ENCODE peak calls at places on chromosomes 12 and 14, in ten cellular contexts. One of them, this sample, is unnamed.
A peak's percentile ranks its signal among the peaks of the same experiment; 100 is the strongest.

GRCh38 chr12:121579190-121579791 is 1.5 kb downstream of the KDM2B start:
- DNase-seq in ecto neural progenitor cell: peak; percentile 70
- DNase-seq in smooth muscle cell of the brain vasculature: no peak
- DNase-seq in EH: peak; percentile 35
- DNase-seq in breast epithelium: no peak
- DNase-seq in BE2C: no peak
- DNase-seq in activated CD8-positive, alpha-beta memory T cell treated with anti-CD3 and anti-CD28 coated beads for 1 hour: no peak
- DNase-seq in fibroblast of the conjunctiva: no peak
- DNase-seq in stimulated activated CD8-positive, alpha-beta memory T cell treated with anti-CD3 and anti-CD28 coated beads, Interleukin-7, amount 100 ng/mL, for 24 hours: no peak
- DNase-seq in T-helper 17 cell: peak; percentile 20
- DNase-seq in this sample: no peak

GRCh38 chr12:70719672-70720420 is 82.6 kb upstream of the PTPRB start:
- DNase-seq in stimulated activated CD8-positive, alpha-beta memory T cell treated with anti-CD3 and anti-CD28 coated beads, Interleukin-7, amount 100 ng/mL, for 24 hours: no peak
- DNase-seq in T-helper 17 cell: no peak
- DNase-seq in ecto neural progenitor cell: peak; percentile 78
- DNase-seq in smooth muscle cell of the brain vasculature: peak; percentile 50
- DNase-seq in BE2C: peak; percentile 67
- DNase-seq in breast epithelium: no peak
- DNase-seq in activated CD8-positive, alpha-beta memory T cell treated with anti-CD3 and anti-CD28 coated beads for 1 hour: peak; percentile 11
- DNase-seq in EH: peak; percentile 60
- DNase-seq in fibroblast of the conjunctiva: peak; percentile 13
- DNase-seq in this sample: no peak

GRCh38 chr12:45670339-45671065 is 59.0 kb upstream of the ARID2 start:
- DNase-seq in activated CD8-positive, alpha-beta memory T cell treated with anti-CD3 and anti-CD28 coated beads for 1 hour: no peak
- DNase-seq in fibroblast of the conjunctiva: no peak
- DNase-seq in stimulated activated CD8-positive, alpha-beta memory T cell treated with anti-CD3 and anti-CD28 coated beads, Interleukin-7, amount 100 ng/mL, for 24 hours: no peak
- DNase-seq in EH: peak; percentile 17
- DNase-seq in ecto neural progenitor cell: no peak
- DNase-seq in smooth muscle cell of the brain vasculature: no peak
- DNase-seq in BE2C: no peak
- DNase-seq in T-helper 17 cell: no peak
- DNase-seq in breast epithelium: no peak
- DNase-seq in this sample: no peak

GRCh38 chr14:77205566-77205965 is 24.0 kb downstream of the TMEM63C start:
- DNase-seq in T-helper 17 cell: no peak
- DNase-seq in smooth muscle cell of the brain vasculature: no peak
- DNase-seq in fibroblast of the conjunctiva: no peak
- DNase-seq in ecto neural progenitor cell: no peak
- DNase-seq in activated CD8-positive, alpha-beta memory T cell treated with anti-CD3 and anti-CD28 coated beads for 1 hour: no peak
- DNase-seq in breast epithelium: no peak
- DNase-seq in EH: no peak
- DNase-seq in BE2C: no peak
- DNase-seq in stimulated activated CD8-positive, alpha-beta memory T cell treated with anti-CD3 and anti-CD28 coated beads, Interleukin-7, amount 100 ng/mL, for 24 hours: no peak
- DNase-seq in this sample: no peak

GRCh38 chr14:92787554-92787953 is 6.6 kb upstream of the GOLGA5 start:
- DNase-seq in activated CD8-positive, alpha-beta memory T cell treated with anti-CD3 and anti-CD28 coated beads for 1 hour: no peak
- DNase-seq in EH: no peak
- DNase-seq in fibroblast of the conjunctiva: no peak
- DNase-seq in breast epithelium: no peak
- DNase-seq in stimulated activated CD8-positive, alpha-beta memory T cell treated with anti-CD3 and anti-CD28 coated beads, Interleukin-7, amount 100 ng/mL, for 24 hours: no peak
- DNase-seq in T-helper 17 cell: no peak
- DNase-seq in ecto neural progenitor cell: no peak
- DNase-seq in BE2C: no peak
- DNase-seq in smooth muscle cell of the brain vasculature: no peak
- DNase-seq in this sample: no peak

GRCh38 chr14:21846227-21846885 is 172.7 kb upstream of the OR4E1 start:
- DNase-seq in EH: no peak
- DNase-seq in smooth muscle cell of the brain vasculature: no peak
- DNase-seq in fibroblast of the conjunctiva: no peak
- DNase-seq in activated CD8-positive, alpha-beta memory T cell treated with anti-CD3 and anti-CD28 coated beads for 1 hour: peak; percentile 51
- DNase-seq in ecto neural progenitor cell: peak; percentile 65
- DNase-seq in T-helper 17 cell: peak; percentile 59
- DNase-seq in stimulated activated CD8-positive, alpha-beta memory T cell treated with anti-CD3 and anti-CD28 coated beads, Interleukin-7, amount 100 ng/mL, for 24 hours: peak; percentile 38
- DNase-seq in breast epithelium: no peak
- DNase-seq in BE2C: peak; percentile 56
- DNase-seq in this sample: no peak

GRCh38 chr12:104329697-104330096 is 26.2 kb downstream of the EID3 start:
- DNase-seq in T-helper 17 cell: no peak
- DNase-seq in breast epithelium: no peak
- DNase-seq in smooth muscle cell of the brain vasculature: no peak
- DNase-seq in ecto neural progenitor cell: no peak
- DNase-seq in fibroblast of the conjunctiva: no peak
- DNase-seq in BE2C: no peak
- DNase-seq in stimulated activated CD8-positive, alpha-beta memory T cell treated with anti-CD3 and anti-CD28 coated beads, Interleukin-7, amount 100 ng/mL, for 24 hours: no peak
- DNase-seq in activated CD8-positive, alpha-beta memory T cell treated with anti-CD3 and anti-CD28 coated beads for 1 hour: no peak
- DNase-seq in EH: no peak
- DNase-seq in this sample: no peak

GRCh38 chr14:61527325-61528100 is 167.8 kb upstream of the HIF1A start:
- DNase-seq in BE2C: peak; percentile 29
- DNase-seq in ecto neural progenitor cell: no peak
- DNase-seq in breast epithelium: no peak
- DNase-seq in stimulated activated CD8-positive, alpha-beta memory T cell treated with anti-CD3 and anti-CD28 coated beads, Interleukin-7, amount 100 ng/mL, for 24 hours: no peak
- DNase-seq in smooth muscle cell of the brain vasculature: peak; percentile 35
- DNase-seq in fibroblast of the conjunctiva: no peak
- DNase-seq in T-helper 17 cell: no peak
- DNase-seq in EH: peak; percentile 88
- DNase-seq in activated CD8-positive, alpha-beta memory T cell treated with anti-CD3 and anti-CD28 coated beads for 1 hour: no peak
- DNase-seq in this sample: peak; percentile 83

GRCh38 chr14:85415015-85415712 is 114.8 kb upstream of the FLRT2 start:
- DNase-seq in fibroblast of the conjunctiva: peak; percentile 94
- DNase-seq in T-helper 17 cell: no peak
- DNase-seq in ecto neural progenitor cell: no peak
- DNase-seq in stimulated activated CD8-positive, alpha-beta memory T cell treated with anti-CD3 and anti-CD28 coated beads, Interleukin-7, amount 100 ng/mL, for 24 hours: no peak
- DNase-seq in EH: peak; percentile 94
- DNase-seq in BE2C: no peak
- DNase-seq in breast epithelium: peak; percentile 65
- DNase-seq in activated CD8-positive, alpha-beta memory T cell treated with anti-CD3 and anti-CD28 coated beads for 1 hour: no peak
- DNase-seq in smooth muscle cell of the brain vasculature: peak; percentile 79
- DNase-seq in this sample: peak; percentile 62